ENCODE peak calls at places on chromosomes 3 and 15, in seven cellular contexts. P is K562, F is HCT116, N is H1, Q is HepG2, H is SK-N-SH, Y is GM12878. K is an unnamed sample.

GRCh38 chr15:83898295-83898694 is 244.4 kb downstream of the ADAMTSL3 start:
- DNase-seq in P (no peak), F (no peak), N (no peak), Q (no peak), H (no peak), Y (no peak), K (no peak)

GRCh38 chr3:135690664-135691063 is 274.9 kb upstream of the PPP2R3A start:
- DNase-seq in P (no peak), F (no peak), N (no peak), Q (no peak), H (no peak), Y (no peak), K (no peak)

GRCh38 chr3:130515755-130516154 is 1.2 kb upstream of the COL6A6 start:
- DNase-seq in P (no peak), F (no peak), N (no peak), Q (no peak), H (no peak), Y (no peak), K (no peak)

GRCh38 chr3:128327606-128328031 is 139.1 kb downstream of the DNAJB8 start:
- DNase-seq in P (no peak), F (no peak), N (no peak), Q (no peak), H (no peak), Y (no peak), K (no peak)

GRCh38 chr3:2154596-2154995 is 55.9 kb downstream of the CNTN4 start:
- DNase-seq in P (no peak), F (no peak), N (no peak), Q (no peak), H (peak), Y (no peak), K (no peak)

GRCh38 chr3:171417813-171418212 is 42.4 kb downstream of the TNIK start:
- DNase-seq in P (no peak), F (no peak), N (no peak), Q (peak), H (no peak), Y (no peak), K (no peak)

GRCh38 chr3:43169987-43170386 is 64.1 kb upstream of the POMGNT2 start:
- DNase-seq in P (no peak), F (no peak), N (no peak), Q (no peak), H (no peak), Y (no peak), K (no peak)

GRCh38 chr3:37779289-37780152 is 82.2 kb upstream of the CTDSPL start:
- DNase-seq in P (peak), F (peak), N (no peak), Q (peak), H (peak), Y (no peak), K (peak)

GRCh38 chr3:42755681-42756578 is 17.1 kb downstream of the CCDC13 start:
- DNase-seq in P (peak), F (no peak), N (peak), Q (peak), H (peak), Y (no peak), K (no peak)

GRCh38 chr3:7290062-7290825 is 429.3 kb downstream of the GRM7 start:
- DNase-seq in P (no peak), F (no peak), N (no peak), Q (no peak), H (no peak), Y (no peak), K (no peak)

GRCh38 chr3:38163117-38163870 is 2.0 kb upstream of the OXSR1 start:
- DNase-seq in P (peak), F (no peak), N (no peak), Q (peak), H (no peak), Y (no peak), K (peak)

GRCh38 chr3:172836390-172836997 is 86.0 kb downstream of the ECT2 start:
- DNase-seq in P (peak), F (peak), N (no peak), Q (peak), H (peak), Y (no peak), K (no peak)

GRCh38 chr3:123383101-123384053 is 65.5 kb downstream of the ADCY5 start:
- DNase-seq in P (no peak), F (no peak), N (peak), Q (no peak), H (peak), Y (no peak), K (no peak)

GRCh38 chr15:101045236-101045646 is 126.1 kb downstream of the LRRK1 start:
- DNase-seq in P (no peak), F (no peak), N (no peak), Q (no peak), H (no peak), Y (no peak), K (no peak)

GRCh38 chr3:134377896-134378295 is 3.6 kb upstream of the AMOTL2 start:
- DNase-seq in P (no peak), F (no peak), N (peak), Q (no peak), H (no peak), Y (no peak), K (no peak)

GRCh38 chr3:43379343-43379742 is 93.0 kb downstream of the SNRK start:
- DNase-seq in P (no peak), F (no peak), N (no peak), Q (no peak), H (no peak), Y (no peak), K (no peak)

GRCh38 chr15:50876989-50877360 is 31.5 kb upstream of the AP4E1 start:
- DNase-seq in P (peak), F (peak), N (peak), Q (peak), H (peak), Y (no peak), K (peak)

GRCh38 chr3:45954306-45954705 is 11.0 kb downstream of the CXCR6 start:
- DNase-seq in P (no peak), F (no peak), N (no peak), Q (no peak), H (no peak), Y (no peak), K (no peak)

GRCh38 chr3:189458536-189458935 is 172.7 kb upstream of the TP63 start:
- DNase-seq in P (no peak), F (no peak), N (no peak), Q (no peak), H (peak), Y (no peak), K (no peak)
- TF ChIP-seq JUND in P (no peak), F (no peak), N (no peak), Q (no peak), H (no peak), Y (no peak), K (peak)

DNA sequence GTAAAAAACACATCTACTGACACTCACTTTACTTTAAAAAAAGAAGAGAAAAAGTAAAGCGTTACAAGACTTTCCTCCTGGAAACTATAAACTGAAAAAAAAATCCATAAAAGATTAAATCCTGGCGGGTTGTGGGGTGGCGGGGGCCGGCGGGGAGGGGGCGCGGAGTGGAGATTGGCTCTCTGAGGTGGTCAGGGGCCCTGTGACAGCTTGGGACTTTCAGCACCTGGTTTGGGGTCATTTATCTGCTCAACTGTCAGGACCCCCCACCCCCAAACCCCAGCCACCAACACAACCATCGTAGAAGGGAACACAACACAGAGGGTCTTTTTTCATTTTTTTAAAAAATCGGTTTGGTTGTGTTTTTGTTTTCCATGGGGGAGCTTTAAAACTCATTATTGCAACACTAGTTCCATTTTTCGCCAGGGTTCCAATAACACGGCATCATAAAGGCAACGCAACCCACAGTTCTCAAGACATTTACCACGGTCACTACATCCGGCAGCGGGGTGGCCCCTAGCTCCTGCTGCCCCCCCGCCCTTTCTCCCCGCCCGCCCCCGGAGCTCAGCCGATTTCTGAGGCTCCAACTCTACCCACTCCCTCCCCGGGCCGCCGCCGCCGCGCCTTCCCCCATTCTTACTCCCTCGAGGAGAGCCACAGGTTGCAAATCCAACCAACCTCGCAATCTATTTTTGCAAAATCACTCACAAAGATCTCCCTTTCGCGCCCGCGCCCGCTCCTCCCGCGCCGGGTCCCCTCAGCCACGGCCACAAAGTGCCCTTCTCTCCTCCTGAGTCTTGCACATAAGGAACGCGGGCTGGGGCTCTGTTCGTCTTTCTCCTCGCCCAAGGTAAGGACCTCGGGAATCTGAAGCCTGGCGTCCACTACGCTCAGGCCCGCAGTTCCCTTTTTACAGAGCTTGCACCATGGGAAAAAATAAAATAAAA is 1.8 kb downstream of the BCL6 start:
- DNase-seq in P (peak), F (no peak), N (peak), Q (no peak), H (no peak), Y (no peak), K (no peak)
- TF ChIP-seq JUND in P (no peak), F (no peak), N (no peak), Q (no peak), H (no peak), Y (no peak), K (no peak)

DNA sequence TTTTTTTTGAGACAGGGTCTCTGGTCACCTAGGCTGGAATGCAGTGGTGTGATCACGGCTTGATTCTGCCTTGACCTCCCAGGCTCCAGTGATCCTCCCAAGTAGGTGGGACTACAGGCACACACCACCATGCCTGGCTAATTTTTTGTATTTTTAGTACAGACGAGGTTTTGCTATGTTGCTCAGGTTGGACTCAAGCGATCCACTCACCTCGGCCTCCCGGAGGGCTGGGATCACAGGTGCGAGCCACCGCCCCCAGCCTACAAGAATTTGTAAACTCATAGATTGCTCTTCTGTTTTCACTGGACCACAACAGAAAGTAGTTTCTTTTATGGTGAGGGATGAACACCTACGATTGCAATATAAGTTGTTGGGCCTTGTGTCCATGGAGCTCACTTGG is 7.4 kb downstream of the IGF1R start:
- DNase-seq in P (no peak), F (no peak), N (no peak), Q (no peak), H (no peak), Y (no peak), K (no peak)
- TF ChIP-seq JUND in P (no peak), F (no peak), N (no peak), Q (no peak), H (no peak), Y (no peak), K (no peak)

GRCh38 chr3:44642337-44642736 is 6.2 kb upstream of the ZNF35 start:
- DNase-seq in P (no peak), F (no peak), N (no peak), Q (no peak), H (no peak), Y (no peak), K (no peak)
- TF ChIP-seq JUND in P (no peak), F (no peak), N (no peak), Q (no peak), H (no peak), Y (no peak), K (no peak)

GRCh38 chr3:18812316-18812715 is 336.0 kb upstream of the KCNH8 start:
- DNase-seq in P (no peak), F (no peak), N (no peak), Q (no peak), H (no peak), Y (no peak), K (peak)
- TF ChIP-seq JUND in P (no peak), F (no peak), N (no peak), Q (no peak), H (no peak), Y (no peak), K (no peak)

DNA sequence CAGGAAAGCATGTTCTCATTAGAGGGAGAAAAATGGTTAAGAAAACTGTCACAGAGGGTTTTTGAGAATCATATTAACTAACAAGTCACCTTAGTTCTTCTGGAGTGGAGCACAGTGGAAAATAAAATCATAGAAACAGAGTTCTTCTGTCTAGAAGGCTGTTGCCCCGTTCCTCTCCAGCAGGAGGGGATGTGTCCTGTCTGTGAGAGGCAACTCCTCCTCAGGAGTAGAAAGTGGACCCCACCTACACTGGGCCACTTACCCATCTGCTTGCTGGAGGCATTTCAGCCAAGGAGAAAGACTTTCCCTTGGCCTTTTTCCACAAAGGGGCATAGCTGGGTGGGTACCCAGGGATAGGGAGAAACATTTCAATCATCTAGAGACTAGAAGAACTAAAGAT is 106.6 kb downstream of the SSR3 start:
- DNase-seq in P (peak), F (peak), N (peak), Q (peak), H (no peak), Y (no peak), K (peak)
- TF ChIP-seq JUND in P (no peak), F (no peak), N (no peak), Q (no peak), H (no peak), Y (no peak), K (no peak)

GRCh38 chr3:16481570-16481897 is 32.0 kb downstream of the RFTN1 start:
- DNase-seq in P (no peak), F (no peak), N (no peak), Q (no peak), H (no peak), Y (no peak), K (no peak)
- TF ChIP-seq JUND in P (no peak), F (no peak), N (no peak), Q (no peak), H (no peak), Y (no peak), K (no peak)

K was measured in T47D.